ENCODE peak calls at places on chromosome 20, in four cellular contexts. P, B, Z and N are unnamed samples.

GRCh38 chr20:16216227-16217210 is 356.7 kb downstream of the KIF16B start:
- DNase-seq in P (no peak), B (no peak), Z (no peak), N (peak; percentile 42)

GRCh38 chr20:62666736-62667529 is 24.6 kb downstream of the SLCO4A1 start:
- DNase-seq in P (peak; percentile 74), B (peak; percentile 50), Z (peak; percentile 42), N (peak; percentile 28)

GRCh38 chr20:52342913-52343312 is 151.3 kb upstream of the ZFP64 start:
- DNase-seq in P (no peak), B (no peak), Z (no peak), N (no peak)

GRCh38 chr20:8305449-8305978 is 173.4 kb downstream of the PLCB1 start:
- DNase-seq in P (peak; percentile 51), B (peak; percentile 45), Z (peak; percentile 39), N (peak; percentile 79)

GRCh38 chr20:45176526-45176925 is 1.8 kb downstream of the PI3 start:
- DNase-seq in P (no peak), B (no peak), Z (no peak), N (peak; percentile 62)

GRCh38 chr20:31562241-31562640 is 42.8 kb upstream of the ID1 start:
- DNase-seq in P (no peak), B (no peak), Z (no peak), N (no peak)

GRCh38 chr20:35511814-35512420 is 17.5 kb downstream of the C20orf173 start:
- DNase-seq in P (no peak), B (peak; percentile 66), Z (peak; percentile 69), N (peak; percentile 51)

GRCh38 chr20:33694666-33695065 is 8.5 kb upstream of the E2F1 start:
- DNase-seq in P (no peak), B (no peak), Z (no peak), N (no peak)

GRCh38 chr20:22099348-22099747 is 393.9 kb downstream of the PAX1 start:
- DNase-seq in P (no peak), B (no peak), Z (no peak), N (no peak)

GRCh38 chr20:9909167-9909566 is 70.3 kb upstream of the PAK5 start:
- DNase-seq in P (no peak), B (no peak), Z (no peak), N (no peak)

GRCh38 chr20:13081877-13082276 is 73.1 kb downstream of the SPTLC3 start:
- DNase-seq in P (no peak), B (no peak), Z (no peak), N (no peak)

GRCh38 chr20:10658051-10658823 is 15.6 kb downstream of the JAG1 start:
- DNase-seq in P (no peak), B (no peak), Z (no peak), N (no peak)

GRCh38 chr20:45893831-45894230 is 2.7 kb downstream of the CTSA start:
- DNase-seq in P (no peak), B (no peak), Z (no peak), N (no peak)

GRCh38 chr20:21505810-21506530 is 7.9 kb downstream of the NKX2-2 start:
- DNase-seq in P (peak; percentile 46), B (peak; percentile 49), Z (peak; percentile 51), N (no peak)

GRCh38 chr20:8601542-8601912 is 467.4 kb upstream of the PLCB4 start:
- DNase-seq in P (no peak), B (no peak), Z (no peak), N (no peak)

GRCh38 chr20:19408971-19409370 is 196.5 kb downstream of the SLC24A3 start:
- DNase-seq in P (no peak), B (no peak), Z (no peak), N (no peak)

DNA sequence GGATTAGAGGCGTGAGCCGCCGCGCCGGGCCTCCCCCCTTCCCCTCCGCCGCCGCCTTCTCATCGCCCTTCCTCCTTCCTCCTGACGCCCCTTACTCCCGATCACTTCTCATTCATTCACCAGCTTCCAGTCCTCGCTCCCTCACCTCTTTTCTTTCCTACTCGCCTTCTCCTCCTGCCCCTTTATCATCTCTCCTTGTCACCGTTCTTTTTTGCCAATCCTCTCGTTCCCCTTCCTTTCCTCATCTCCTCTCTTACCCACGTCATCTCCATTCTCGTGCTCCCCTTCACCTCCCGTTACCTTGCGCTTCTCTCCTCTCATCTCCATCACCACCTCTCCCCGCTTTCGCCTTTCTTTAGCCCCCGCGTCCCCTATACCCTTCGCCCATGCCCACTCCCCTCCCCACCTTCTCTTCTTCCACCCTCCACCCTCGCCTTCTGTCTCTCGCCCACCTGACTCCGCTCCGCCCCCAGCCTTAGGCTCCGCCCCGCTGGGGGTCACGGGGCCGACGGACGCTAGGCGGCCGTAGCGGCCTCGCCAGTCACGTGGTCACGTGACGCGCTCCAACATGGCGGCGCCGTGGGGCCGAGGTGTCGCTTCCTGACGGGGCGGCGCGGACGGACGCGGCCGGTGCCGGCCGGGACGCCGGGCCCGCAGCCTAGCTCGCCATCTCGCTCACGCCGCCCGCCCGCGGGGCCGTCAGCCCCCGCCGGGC is at the start of gene ARFGEF2:
- DNase-seq in P (peak; percentile 94), B (peak; percentile 90), Z (peak; percentile 93), N (peak; percentile 90)
- TF ChIP-seq CTCF in P (no peak), B (no peak), Z (no peak), N (no peak)

DNA sequence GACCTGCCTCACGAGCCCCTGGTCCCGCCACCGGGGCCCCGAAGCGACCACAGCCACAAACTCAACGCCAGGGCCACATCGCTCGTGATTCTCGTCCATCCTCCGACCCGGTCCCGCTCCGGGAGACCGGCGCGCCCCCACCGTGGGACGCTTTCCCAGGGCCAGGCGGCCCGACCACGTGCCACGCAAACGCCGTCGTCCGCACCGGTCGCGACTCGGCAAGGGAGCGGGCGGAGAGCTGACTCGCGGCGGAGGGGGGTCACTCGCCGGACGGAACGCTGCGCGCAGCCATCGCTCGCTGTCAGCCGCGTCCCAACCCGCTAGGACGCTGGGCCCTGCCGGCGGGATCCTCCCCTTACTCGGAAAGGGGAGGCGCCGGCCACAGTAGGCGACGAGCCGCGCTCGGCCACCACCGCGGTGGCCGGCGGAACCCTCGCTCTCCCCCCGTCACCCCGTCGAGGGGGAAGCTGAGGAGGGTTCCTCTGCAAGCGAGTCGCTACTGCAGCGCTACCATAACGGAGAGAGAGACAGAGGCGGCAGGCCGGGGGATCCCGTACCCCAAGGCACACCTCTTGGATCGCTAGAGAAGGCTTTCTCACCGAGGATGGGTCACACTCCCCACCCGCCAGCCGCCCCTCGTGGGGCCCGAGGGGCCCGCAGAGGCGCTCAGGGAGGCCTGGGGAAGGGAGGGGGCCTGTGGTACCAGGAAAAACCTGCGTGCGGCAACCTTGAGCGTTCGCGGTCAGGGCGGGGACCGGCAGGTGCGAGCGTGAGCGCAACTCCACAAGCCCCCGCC is 511.8 kb upstream of the ZNF337 start:
- DNase-seq in P (no peak), B (no peak), Z (no peak), N (no peak)
- TF ChIP-seq CTCF in P (no peak), B (no peak), Z (no peak), N (no peak)

DNA sequence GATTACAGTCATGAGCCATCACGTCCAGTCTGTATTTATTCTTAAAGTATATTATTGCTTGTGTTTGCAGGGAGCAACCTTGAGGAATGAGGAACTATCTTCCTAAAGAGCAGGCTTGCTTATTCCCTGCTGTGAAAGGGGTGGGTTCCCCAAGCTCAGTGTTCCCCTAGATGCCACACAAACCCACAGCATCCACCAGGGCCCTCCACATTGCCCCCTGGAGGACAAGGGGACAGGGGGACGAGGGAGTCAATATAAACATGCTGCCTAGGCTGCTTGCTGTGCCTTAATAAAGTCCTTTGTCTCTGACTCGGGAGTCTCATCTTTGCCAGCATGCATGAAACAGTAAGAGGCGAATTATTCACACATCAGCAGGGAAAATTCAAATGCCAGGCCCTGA is 8.0 kb upstream of the IDH3B start:
- DNase-seq in P (no peak), B (no peak), Z (no peak), N (no peak)
- TF ChIP-seq CTCF in P (no peak), B (peak; percentile 16), Z (peak; percentile 13), N (no peak)

GRCh38 chr20:1660263-1660662 is 2.7 kb upstream of the SIRPG start:
- DNase-seq in P (no peak), B (no peak), Z (no peak), N (peak; percentile 1)
- TF ChIP-seq CTCF in P (no peak), B (no peak), Z (no peak), N (no peak)

DNA sequence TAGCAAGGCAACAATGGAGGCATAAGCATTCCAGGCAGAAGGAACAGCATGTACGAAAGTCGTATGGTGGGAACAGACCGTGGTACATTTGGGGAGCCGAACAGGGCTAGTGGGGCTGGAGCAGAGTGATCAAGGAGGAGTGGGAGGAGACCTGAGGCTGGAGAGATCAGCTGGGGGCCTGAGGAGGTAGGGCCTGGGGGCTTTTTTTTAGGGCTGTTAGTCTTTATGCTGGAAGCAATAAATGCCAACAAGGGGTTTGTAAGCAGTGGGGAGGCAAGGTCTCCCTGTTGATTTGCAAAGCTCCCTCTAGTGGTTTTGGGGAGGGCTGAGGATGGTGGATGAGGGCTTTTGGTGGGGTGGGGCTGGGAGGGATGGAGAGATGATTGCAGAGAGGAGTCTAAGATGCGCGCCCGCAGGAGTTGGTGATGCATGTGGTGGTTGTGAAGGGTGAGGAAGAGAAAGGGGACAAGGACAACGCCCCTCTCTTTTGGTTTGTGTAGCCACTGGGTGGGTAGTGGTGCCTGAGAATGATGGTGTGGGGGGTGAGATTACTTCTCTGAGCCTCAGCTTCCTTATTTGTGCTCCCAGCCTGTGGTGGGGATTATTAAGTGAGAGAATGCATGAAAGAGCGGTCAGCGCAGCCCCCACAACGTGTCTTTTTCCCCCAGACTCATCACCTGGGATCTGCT is 74.1 kb upstream of the TOX2 start:
- DNase-seq in P (no peak), B (peak; percentile 27), Z (peak; percentile 31), N (peak; percentile 53)
- TF ChIP-seq CTCF in P (no peak), B (peak; percentile 42), Z (peak; percentile 57), N (peak; percentile 37)

GRCh38 chr20:25209400-25209799 is 13.9 kb downstream of the ENTPD6 start:
- DNase-seq in P (no peak), B (no peak), Z (no peak), N (no peak)

GRCh38 chr20:25207960-25208534 is 12.5 kb downstream of the ENTPD6 start:
- DNase-seq in P (no peak), B (no peak), Z (no peak), N (no peak)

GRCh38 chr20:25211273-25211672 is 15.8 kb downstream of the ENTPD6 start:
- DNase-seq in P (no peak), B (no peak), Z (no peak), N (no peak)

GRCh38 chr20:25212242-25212641 is 16.7 kb downstream of the ENTPD6 start:
- DNase-seq in P (no peak), B (no peak), Z (no peak), N (no peak)

DNA sequence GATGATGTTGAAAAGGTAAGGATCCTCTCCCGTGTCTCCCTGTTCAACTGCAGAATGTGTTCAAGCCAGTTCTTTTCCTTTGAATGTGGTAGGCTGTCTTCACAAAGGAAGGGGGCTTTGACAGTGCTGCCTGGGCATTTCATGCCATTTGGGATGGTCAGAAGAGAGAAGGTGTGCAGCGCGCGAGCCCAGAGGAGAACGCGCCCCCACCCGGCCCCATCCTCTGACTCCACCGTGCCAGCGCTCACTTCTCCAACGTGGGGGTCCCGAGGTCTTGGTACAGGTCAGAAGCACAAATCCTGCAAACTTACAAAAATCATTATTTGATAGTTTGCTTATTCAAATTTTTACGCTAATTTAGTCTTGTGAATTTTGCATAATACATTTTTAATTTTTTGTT is 14.4 kb downstream of the ENTPD6 start:
- DNase-seq in P (no peak), B (no peak), Z (no peak), N (no peak)
- TF ChIP-seq CTCF in P (no peak), B (no peak), Z (no peak), N (no peak)

GRCh38 chr20:48180637-48181036 is 395.4 kb upstream of the SULF2 start:
- DNase-seq in P (no peak), B (no peak), Z (no peak), N (peak; percentile 76)
- TF ChIP-seq CTCF in P (no peak), B (no peak), Z (no peak), N (no peak)